ENCODE peak calls at places on chromosomes 3 and 15, in eight cellular contexts. O, Z, R, D, S, H, Q and J are unnamed samples.
A peak's percentile ranks its signal among the peaks of the same experiment; 100 is the strongest.

GRCh38 chr3:9248232-9249191 is 934 bp downstream of the SRGAP3 start:
- DNase-seq in O (no peak), Z (peak; percentile 17), R (no peak), D (peak; percentile 23), S (no peak), H (no peak), Q (peak; percentile 67), J (peak; percentile 30)

GRCh38 chr3:66267031-66267430 is 46.2 kb downstream of the SLC25A26 start:
- DNase-seq in O (no peak), Z (no peak), R (no peak), D (no peak), S (no peak), H (no peak), Q (no peak), J (no peak)

GRCh38 chr3:190265795-190266194 is 56.5 kb downstream of the CLDN1 start:
- DNase-seq in O (no peak), Z (peak; percentile 50), R (no peak), D (peak; percentile 37), S (no peak), H (peak; percentile 13), Q (peak; percentile 87), J (no peak)

GRCh38 chr3:98961161-98962155 is 60.0 kb upstream of the DCBLD2 start:
- DNase-seq in O (no peak), Z (no peak), R (no peak), D (peak; percentile 91), S (no peak), H (no peak), Q (no peak), J (no peak)

GRCh38 chr3:195105389-195105788 is 165.6 kb downstream of the XXYLT1 start:
- DNase-seq in O (no peak), Z (no peak), R (no peak), D (no peak), S (no peak), H (no peak), Q (no peak), J (no peak)

GRCh38 chr3:13642597-13642996 is 93.7 kb downstream of the FBLN2 start:
- DNase-seq in O (no peak), Z (no peak), R (no peak), D (peak; percentile 67), S (no peak), H (no peak), Q (no peak), J (no peak)

GRCh38 chr3:171442184-171442583 is 18.0 kb downstream of the TNIK start:
- DNase-seq in O (no peak), Z (no peak), R (no peak), D (no peak), S (no peak), H (no peak), Q (no peak), J (no peak)

GRCh38 chr15:45594322-45594721 is 7.1 kb downstream of the BLOC1S6 start:
- DNase-seq in O (no peak), Z (no peak), R (no peak), D (no peak), S (no peak), H (no peak), Q (no peak), J (no peak)

GRCh38 chr15:45157974-45158373 is 28.2 kb downstream of the DUOX1 start:
- DNase-seq in O (no peak), Z (no peak), R (no peak), D (peak; percentile 88), S (no peak), H (peak; percentile 86), Q (peak; percentile 85), J (no peak)

GRCh38 chr15:38030609-38031008 is 96.2 kb downstream of the TMCO5A start:
- DNase-seq in O (no peak), Z (no peak), R (no peak), D (no peak), S (no peak), H (no peak), Q (no peak), J (no peak)

GRCh38 chr3:14514323-14514720 is 25.8 kb downstream of the GRIP2 start:
- DNase-seq in O (no peak), Z (no peak), R (no peak), D (no peak), S (no peak), H (no peak), Q (no peak), J (no peak)

GRCh38 chr3:194688207-194688711 is 2.6 kb downstream of the FAM43A start:
- DNase-seq in O (no peak), Z (peak; percentile 61), R (peak; percentile 12), D (peak; percentile 11), S (no peak), H (no peak), Q (no peak), J (no peak)

GRCh38 chr3:45665101-45665572 is 24.1 kb upstream of the SACM1L start:
- DNase-seq in O (no peak), Z (peak; percentile 54), R (peak; percentile 23), D (peak; percentile 71), S (peak; percentile 9), H (no peak), Q (no peak), J (peak; percentile 65)

GRCh38 chr3:194306109-194306686 is 44.9 kb downstream of the CPN2 start:
- DNase-seq in O (no peak), Z (no peak), R (peak; percentile 25), D (no peak), S (peak; percentile 91), H (no peak), Q (no peak), J (peak; percentile 50)

GRCh38 chr3:68964694-68965093 is 32.3 kb upstream of the TAFA4 start:
- DNase-seq in O (no peak), Z (no peak), R (no peak), D (no peak), S (no peak), H (no peak), Q (no peak), J (no peak)

GRCh38 chr3:28326458-28326926 is 22.0 kb upstream of the ZCWPW2 start:
- DNase-seq in O (no peak), Z (peak; percentile 7), R (peak; percentile 32), D (no peak), S (no peak), H (no peak), Q (no peak), J (no peak)

GRCh38 chr15:95739161-95739560 is 591.3 kb upstream of the NR2F2 start:
- DNase-seq in O (no peak), Z (no peak), R (no peak), D (no peak), S (no peak), H (no peak), Q (peak; percentile 14), J (no peak)

GRCh38 chr3:137771401-137772230 is 7.5 kb downstream of the SOX14 start:
- DNase-seq in O (no peak), Z (no peak), R (no peak), D (no peak), S (no peak), H (no peak), Q (no peak), J (no peak)

GRCh38 chr3:61771976-61772375 is 210.6 kb downstream of the PTPRG start:
- DNase-seq in O (no peak), Z (no peak), R (no peak), D (no peak), S (no peak), H (peak; percentile 19), Q (no peak), J (no peak)

GRCh38 chr3:162996368-162996767 is 1499.8 kb downstream of the OTOL1 start:
- DNase-seq in O (no peak), Z (no peak), R (no peak), D (no peak), S (no peak), H (no peak), Q (no peak), J (no peak)

GRCh38 chr3:12944849-12945248 is 103.5 kb upstream of the RPL32 start:
- DNase-seq in O (no peak), Z (no peak), R (no peak), D (no peak), S (no peak), H (no peak), Q (no peak), J (no peak)

GRCh38 chr3:57752307-57752706 is 3.8 kb upstream of the SLMAP start:
- DNase-seq in O (no peak), Z (peak; percentile 59), R (no peak), D (peak; percentile 76), S (no peak), H (no peak), Q (peak; percentile 67), J (no peak)

GRCh38 chr15:100958326-100959065 is 39.3 kb downstream of the LRRK1 start:
- DNase-seq in O (no peak), Z (no peak), R (no peak), D (peak; percentile 88), S (no peak), H (peak; percentile 44), Q (peak; percentile 17), J (no peak)

GRCh38 chr15:72599855-72600464 is 54.5 kb upstream of the GOLGA6B start:
- DNase-seq in O (no peak), Z (no peak), R (no peak), D (peak; percentile 67), S (peak; percentile 30), H (peak; percentile 73), Q (peak; percentile 56), J (peak; percentile 27)

GRCh38 chr3:1848935-1849334 is 249.7 kb upstream of the CNTN4 start:
- DNase-seq in O (no peak), Z (no peak), R (no peak), D (no peak), S (no peak), H (no peak), Q (no peak), J (no peak)

GRCh38 chr3:78900426-78900825 is 867.4 kb downstream of the ROBO1 start:
- DNase-seq in O (no peak), Z (no peak), R (no peak), D (peak; percentile 34), S (no peak), H (no peak), Q (no peak), J (no peak)

GRCh38 chr3:172273378-172273777 is 174.9 kb downstream of the GHSR start:
- DNase-seq in O (no peak), Z (no peak), R (no peak), D (no peak), S (no peak), H (no peak), Q (no peak), J (no peak)